ENCODE peak calls at places on chromosomes 5 and 9, in ten cellular contexts. G, X, Z, P, T, N, W, F, U and V are unnamed samples.

GRCh38 chr5:150239794-150240122 is 49.8 kb downstream of the CAMK2A start:
- DNase-seq in Z (no peak), G (no peak), U (no peak), W (no peak), P (no peak), X (no peak), F (no peak), T (no peak), N (no peak), V (no peak)

GRCh38 chr5:157366741-157367684 is 93.0 kb upstream of the NIPAL4 start:
- DNase-seq in W (peak; percentile 31), U (no peak), P (no peak), N (no peak), Z (peak; percentile 58), X (peak; percentile 52), T (no peak), G (no peak), F (peak; percentile 72), V (no peak)

GRCh38 chr5:50717615-50718014 is 51.2 kb downstream of the PARP8 start:
- DNase-seq in Z (no peak), W (no peak), T (no peak), U (no peak), X (no peak), G (no peak), N (no peak), F (no peak), P (no peak), V (no peak)

GRCh38 chr5:141637693-141638419 is 1.1 kb downstream of the RELL2 start:
- DNase-seq in P (peak; percentile 40), T (peak; percentile 5), W (peak; percentile 88), X (peak; percentile 54), F (no peak), G (peak; percentile 79), U (peak; percentile 81), N (peak; percentile 49), Z (peak; percentile 31), V (peak; percentile 64)

GRCh38 chr5:93294184-93294583 is 286.8 kb downstream of the NR2F1-AS1 start:
- DNase-seq in N (no peak), U (no peak), P (no peak), X (peak; percentile 20), G (no peak), Z (no peak), F (no peak), W (no peak), T (no peak), V (no peak)

GRCh38 chr9:125272697-125273096 is 11.1 kb downstream of the GAPVD1 start:
- DNase-seq in G (no peak), T (no peak), N (no peak), X (no peak), P (no peak), Z (no peak), U (no peak), F (no peak), W (no peak), V (no peak)

GRCh38 chr5:172490739-172491461 is 36.6 kb upstream of the SH3PXD2B start:
- DNase-seq in W (no peak), F (no peak), U (no peak), Z (no peak), X (peak; percentile 5), G (peak; percentile 17), N (no peak), T (no peak), P (no peak), V (no peak)

GRCh38 chr9:74497750-74498615 is 848 bp downstream of the RORB start:
- DNase-seq in X (peak; percentile 2), T (no peak), W (no peak), G (peak; percentile 57), U (peak; percentile 55), F (no peak), P (no peak), Z (peak; percentile 29), N (no peak), V (peak; percentile 31)

GRCh38 chr5:151699071-151699901 is 12.6 kb upstream of the SPARC start:
- DNase-seq in T (no peak), X (peak; percentile 99), W (no peak), F (peak; percentile 90), Z (no peak), P (no peak), G (no peak), N (no peak), U (no peak), V (no peak)

GRCh38 chr5:167229751-167230150 is 1061.7 kb upstream of the WWC1 start:
- DNase-seq in W (no peak), G (no peak), N (no peak), X (no peak), Z (no peak), T (no peak), U (no peak), F (no peak), P (no peak), V (no peak)

GRCh38 chr5:159673538-159673937 is 242.7 kb upstream of the ADRA1B start:
- DNase-seq in F (no peak), W (no peak), U (no peak), X (no peak), P (no peak), Z (no peak), G (no peak), T (no peak), N (no peak), V (no peak)

GRCh38 chr5:56270058-56270457 is 36.9 kb upstream of the ANKRD55 start:
- DNase-seq in U (no peak), X (no peak), W (peak; percentile 47), Z (no peak), P (no peak), T (no peak), G (no peak), N (no peak), F (no peak), V (no peak)